ENCODE peak calls at places on chromosomes 16 and 17, in six cellular contexts. O is K562, U is upper lobe of left lung, Z is HCT116, Q is SK-N-SH, Y is sigmoid colon. X is an unnamed sample.

GRCh38 chr17:78358538-78359215 is 1.2 kb downstream of the SOCS3 start:
- DNase-seq in O (no peak), U (no peak), Z (no peak), Q (peak; percentile 82), Y (no peak), X (peak; percentile 48)

GRCh38 chr17:3796110-3796821 is 4.7 kb downstream of the ITGAE start:
- DNase-seq in O (no peak), U (peak; percentile 56), Z (no peak), Q (no peak), Y (no peak), X (peak; percentile 57)

GRCh38 chr17:70050931-70051330 is 24.1 kb upstream of the KCNJ16 start:
- DNase-seq in O (no peak), U (no peak), Z (no peak), Q (no peak), Y (no peak), X (no peak)

GRCh38 chr16:57689772-57690558 is 4.6 kb upstream of the DRC7 start:
- DNase-seq in O (peak; percentile 90), U (peak; percentile 52), Z (no peak), Q (no peak), Y (peak; percentile 42), X (no peak)

GRCh38 chr17:59827721-59828477 is 64.8 kb downstream of the TUBD1 start:
- DNase-seq in O (no peak), U (no peak), Z (no peak), Q (peak; percentile 47), Y (no peak), X (no peak)

GRCh38 chr16:53611151-53611802 is 92.4 kb downstream of the RPGRIP1L start:
- DNase-seq in O (no peak), U (no peak), Z (no peak), Q (no peak), Y (no peak), X (no peak)

GRCh38 chr16:48295493-48296281 is 48.3 kb upstream of the ABCC11 start:
- DNase-seq in O (no peak), U (no peak), Z (peak; percentile 12), Q (no peak), Y (no peak), X (no peak)

GRCh38 chr17:59470624-59471297 is 94.6 kb upstream of the DHX40 start:
- DNase-seq in O (no peak), U (no peak), Z (no peak), Q (no peak), Y (no peak), X (no peak)

GRCh38 chr16:68664297-68664696 is 19.2 kb downstream of the CDH3 start:
- DNase-seq in O (no peak), U (no peak), Z (no peak), Q (no peak), Y (no peak), X (no peak)

GRCh38 chr16:17408955-17409441 is 61.8 kb downstream of the XYLT1 start:
- DNase-seq in O (no peak), U (no peak), Z (no peak), Q (no peak), Y (no peak), X (no peak)

GRCh38 chr16:392450-393027 is 4.5 kb upstream of the NME4 start:
- DNase-seq in O (no peak), U (no peak), Z (no peak), Q (no peak), Y (no peak), X (no peak)

GRCh38 chr17:62626719-62627218 is 701 bp upstream of the MRC2 start:
- DNase-seq in O (no peak), U (no peak), Z (no peak), Q (peak; percentile 88), Y (peak; percentile 92), X (no peak)

GRCh38 chr17:51372345-51373004 is 112.1 kb downstream of the UTP18 start:
- DNase-seq in O (peak; percentile 88), U (peak; percentile 49), Z (peak; percentile 98), Q (no peak), Y (no peak), X (peak; percentile 13)

GRCh38 chr17:39921323-39921722 is 2.9 kb upstream of the GSDMB start:
- DNase-seq in O (no peak), U (no peak), Z (no peak), Q (no peak), Y (no peak), X (no peak)

GRCh38 chr17:9684955-9685621 is 39.8 kb downstream of the USP43 start:
- DNase-seq in O (no peak), U (no peak), Z (no peak), Q (no peak), Y (no peak), X (no peak)

GRCh38 chr17:63881935-63882601 is at the start of gene GH2:
- DNase-seq in O (peak; percentile 89), U (peak; percentile 41), Z (peak; percentile 56), Q (peak; percentile 85), Y (no peak), X (peak; percentile 50)

GRCh38 chr17:27540300-27541105 is 84.3 kb downstream of the KSR1 start:
- DNase-seq in O (no peak), U (peak; percentile 97), Z (no peak), Q (no peak), Y (peak; percentile 96), X (peak; percentile 85)
- TF ChIP-seq POLR2AphosphoS5 in O (no peak), U (peak; percentile 55), Z (no peak), Q (no peak), Y (peak; percentile 48), X (peak; percentile 43)

GRCh38 chr17:82217120-82217529 is 4.5 kb upstream of the CCDC57 start:
- DNase-seq in O (no peak), U (peak; percentile 56), Z (no peak), Q (no peak), Y (peak; percentile 68), X (peak; percentile 47)

GRCh38 chr17:82215095-82215971 is 2.7 kb upstream of the CCDC57 start:
- DNase-seq in O (peak; percentile 69), U (peak; percentile 43), Z (no peak), Q (peak; percentile 87), Y (peak; percentile 65), X (no peak)

GRCh38 chr17:82217530-82218204 is 5.0 kb upstream of the CCDC57 start:
- DNase-seq in O (peak; percentile 79), U (peak; percentile 90), Z (no peak), Q (peak; percentile 46), Y (peak; percentile 83), X (peak; percentile 62)

GRCh38 chr17:82216301-82217119 is 3.9 kb upstream of the CCDC57 start:
- DNase-seq in O (no peak), U (peak; percentile 92), Z (peak; percentile 85), Q (peak; percentile 54), Y (peak; percentile 83), X (peak; percentile 85)

GRCh38 chr17:82215972-82216300 is 3.3 kb upstream of the CCDC57 start:
- DNase-seq in O (no peak), U (no peak), Z (no peak), Q (peak; percentile 31), Y (no peak), X (no peak)
- H3K27ac ChIP-seq in O (peak overlapping the region; percentile 98), U (peak overlapping the region; percentile 93), Z (peak overlapping the region; percentile 98), Q (peak overlapping the region; percentile 83), Y (peak overlapping the region; percentile 53), X (peak overlapping the region; percentile 75)

DNA sequence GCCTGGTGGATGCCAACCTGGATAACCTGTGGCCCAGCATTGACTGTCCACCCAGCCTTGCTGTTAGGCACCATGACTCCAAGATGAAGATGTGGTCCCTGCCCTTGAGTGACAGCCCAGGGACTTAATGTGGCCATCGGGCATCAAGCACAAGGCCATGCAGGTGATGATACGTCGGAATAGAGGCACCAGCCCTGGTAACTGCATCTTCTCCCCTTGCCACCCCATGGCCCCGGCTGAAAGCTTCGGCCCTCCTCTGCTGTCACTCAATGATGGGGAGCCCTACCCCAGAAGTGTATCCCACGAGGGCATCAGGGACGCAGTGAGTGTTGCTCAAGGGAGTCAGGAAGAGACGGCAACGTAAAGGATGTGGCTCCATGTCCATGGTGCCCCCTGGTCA is 2.0 kb downstream of the NT5C start:
- DNase-seq in O (no peak), U (no peak), Z (no peak), Q (no peak), Y (no peak), X (no peak)
- TF ChIP-seq POLR2AphosphoS5 in O (no peak), U (no peak), Z (no peak), Q (no peak), Y (no peak), X (no peak)

GRCh38 chr16:56629531-56629930 is 2.9 kb upstream of the MT1M start:
- DNase-seq in O (no peak), U (no peak), Z (no peak), Q (peak; percentile 76), Y (no peak), X (no peak)

GRCh38 chr16:56632160-56632847 is at the start of gene MT1M:
- DNase-seq in O (no peak), U (peak; percentile 56), Z (no peak), Q (peak; percentile 66), Y (peak; percentile 83), X (peak; percentile 43)

GRCh38 chr16:56630134-56630533 is 2.3 kb upstream of the MT1M start:
- DNase-seq in O (no peak), U (no peak), Z (no peak), Q (peak; percentile 54), Y (no peak), X (no peak)

GRCh38 chr16:56631832-56632159 is 663 bp upstream of the MT1M start:
- DNase-seq in O (no peak), U (no peak), Z (no peak), Q (no peak), Y (no peak), X (no peak)

GRCh38 chr16:56631197-56631596 is 1.3 kb upstream of the MT1M start:
- DNase-seq in O (no peak), U (no peak), Z (no peak), Q (no peak), Y (no peak), X (no peak)
- H3K27ac ChIP-seq in O (no peak overlapping the region), U (peak overlapping the region; percentile 82), Z (no peak overlapping the region), Q (no peak overlapping the region), Y (peak overlapping the region; percentile 73), X (peak overlapping the region; percentile 64)

DNA sequence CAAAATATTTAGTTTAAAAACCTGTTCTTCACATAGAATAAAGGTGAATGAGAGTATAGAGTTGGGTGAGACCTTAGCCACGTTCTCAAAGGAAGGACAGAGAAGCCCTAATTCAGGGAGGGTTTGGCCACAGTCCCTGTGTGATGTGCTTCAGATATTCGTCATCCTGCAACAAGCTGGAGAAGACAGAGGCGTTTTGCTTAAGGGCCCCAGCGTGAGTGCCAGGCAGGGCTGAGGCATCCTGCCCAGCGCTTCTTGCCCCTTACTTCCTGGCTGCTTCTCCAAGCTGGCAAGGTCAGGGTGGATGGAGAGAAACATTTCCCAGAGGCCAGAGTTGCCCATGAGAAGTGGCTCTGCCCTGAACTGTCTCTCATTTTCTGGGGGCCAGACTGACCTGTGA is 46.9 kb downstream of the AXIN2 start:
- DNase-seq in O (no peak), U (no peak), Z (no peak), Q (no peak), Y (peak; percentile 73), X (no peak)
- TF ChIP-seq POLR2AphosphoS5 in O (no peak), U (no peak), Z (no peak), Q (no peak), Y (no peak), X (no peak)

DNA sequence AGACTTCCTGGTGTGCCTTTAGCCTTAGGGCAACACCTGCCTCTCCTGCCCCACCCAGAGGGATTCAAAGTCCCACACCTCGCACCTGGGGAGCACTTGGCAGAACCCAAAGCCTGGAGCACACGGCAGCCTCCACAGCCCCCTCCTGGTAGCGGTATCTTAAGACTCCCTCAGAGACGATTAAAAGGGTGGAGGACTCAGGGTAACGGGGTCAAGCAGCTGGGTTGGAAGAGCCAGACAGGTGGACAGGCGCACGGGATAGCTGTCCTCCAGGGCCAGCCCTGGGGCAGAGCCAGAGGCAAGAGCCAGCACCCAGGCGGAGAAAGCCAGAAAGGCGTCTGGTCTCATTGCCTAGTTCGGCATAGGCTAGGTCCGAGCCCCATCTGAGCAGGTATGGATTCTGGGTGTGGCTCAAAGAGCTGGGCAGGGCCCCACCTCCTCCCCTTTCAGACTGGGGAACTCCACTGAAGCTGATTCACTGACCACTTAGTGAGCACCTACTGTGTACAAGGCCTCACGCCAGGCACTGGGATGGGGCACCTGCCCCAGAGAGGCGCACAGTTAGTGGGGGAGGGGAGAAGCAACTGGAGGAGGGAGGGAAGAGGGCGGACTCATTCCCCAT is 55.0 kb upstream of the MEAK7 start:
- DNase-seq in O (no peak), U (no peak), Z (no peak), Q (no peak), Y (no peak), X (peak; percentile 76)
- H3K27ac ChIP-seq in O (no peak overlapping the region), U (no peak overlapping the region), Z (no peak overlapping the region), Q (no peak overlapping the region), Y (no peak overlapping the region), X (peak overlapping the region; percentile 72)